ENCODE peak calls at places on chromosomes 7 and 10, in four cellular contexts. Y, D, U and V are unnamed samples.

GRCh38 chr7:151229249-151229648 is 2.2 kb upstream of the ABCF2 start:
- DNase-seq in Y (peak; percentile 41), D (no peak), U (no peak), V (no peak)

GRCh38 chr7:70392870-70393269 is 739.1 kb upstream of the GALNT17 start:
- DNase-seq in Y (no peak), D (no peak), U (no peak), V (no peak)

GRCh38 chr7:133477786-133478185 is 224.9 kb downstream of the EXOC4 start:
- DNase-seq in Y (no peak), D (no peak), U (no peak), V (no peak)

GRCh38 chr7:139109188-139109982 is at the start of gene ZC3HAV1:
- DNase-seq in Y (peak; percentile 97), D (peak; percentile 91), U (peak; percentile 73), V (peak; percentile 70)

GRCh38 chr7:149669121-149669818 is 104.1 kb downstream of the ZNF467 start:
- DNase-seq in Y (no peak), D (no peak), U (no peak), V (no peak)

GRCh38 chr7:24291271-24291670 is 7.3 kb downstream of the NPY start:
- DNase-seq in Y (no peak), D (no peak), U (no peak), V (no peak)

GRCh38 chr7:138746073-138746472 is 44.9 kb upstream of the SVOPL start:
- DNase-seq in Y (no peak), D (no peak), U (no peak), V (no peak)

GRCh38 chr10:45425628-45426563 is 51.9 kb downstream of the ALOX5 start:
- DNase-seq in Y (peak; percentile 69), D (no peak), U (no peak), V (no peak)

GRCh38 chr7:13981070-13981469 is 8.4 kb downstream of the ETV1 start:
- DNase-seq in Y (no peak), D (peak; percentile 63), U (no peak), V (no peak)

GRCh38 chr7:50069613-50070012 is 23.4 kb downstream of the ZPBP start:
- DNase-seq in Y (peak; percentile 79), D (no peak), U (peak; percentile 15), V (no peak)

GRCh38 chr7:49174396-49174795 is 250.0 kb downstream of the CDC14C start:
- DNase-seq in Y (no peak), D (no peak), U (no peak), V (no peak)

DNA sequence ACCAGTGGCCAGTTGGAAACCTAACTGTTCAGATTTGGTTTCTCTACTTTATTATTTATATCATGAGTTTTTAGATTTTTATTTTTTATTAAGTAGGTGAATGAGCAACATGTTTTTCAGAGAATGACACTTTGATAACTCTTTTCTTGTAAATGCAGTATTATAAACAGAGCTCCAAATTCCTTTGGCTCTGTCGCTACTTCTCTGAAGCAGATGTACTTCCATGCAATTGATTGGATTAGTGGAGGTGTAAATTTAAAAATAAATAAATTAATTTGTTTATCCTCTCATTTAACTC is 34.3 kb upstream of the ICA1 start:
- DNase-seq in Y (no peak), D (no peak), U (no peak), V (no peak)
- TF ChIP-seq CTCF in Y (no peak), D (no peak), U (no peak), V (no peak)

DNA sequence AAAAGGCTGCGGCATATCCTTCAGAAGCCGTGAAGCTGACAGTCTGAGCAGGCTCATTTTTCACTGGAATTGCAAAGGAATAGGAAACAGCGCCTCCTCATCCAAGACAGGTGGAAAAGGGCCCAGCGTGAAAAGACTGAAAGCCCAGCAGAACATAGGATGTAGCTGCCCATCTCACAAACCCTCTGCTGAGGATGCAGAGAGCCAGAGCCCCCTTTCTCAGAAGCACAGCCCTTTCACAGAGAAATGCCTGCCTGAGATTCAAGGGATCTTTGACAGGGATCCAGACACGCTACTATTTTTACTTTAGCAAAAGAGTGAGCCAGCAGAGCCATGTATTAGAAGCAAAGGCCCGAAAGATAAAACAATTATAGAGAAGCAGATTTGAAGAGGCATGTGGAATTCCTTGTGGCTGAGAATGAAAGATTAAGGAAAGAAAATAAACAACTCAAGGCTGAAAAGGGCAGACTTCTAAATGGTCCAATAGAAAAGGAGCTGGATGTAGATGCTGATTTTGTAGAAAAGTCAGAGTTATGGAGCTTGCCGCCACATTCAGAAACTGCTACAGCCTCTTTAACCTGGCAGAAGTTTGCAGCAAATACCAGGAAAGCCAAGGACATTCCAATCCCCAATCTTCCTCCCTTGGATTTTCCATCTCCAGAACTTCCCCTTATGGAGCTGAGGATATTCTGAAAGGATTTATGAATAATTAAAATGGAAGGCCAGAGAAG is 36.9 kb downstream of the GDI2 start:
- DNase-seq in Y (no peak), D (no peak), U (no peak), V (no peak)
- TF ChIP-seq CTCF in Y (no peak), D (no peak), U (no peak), V (no peak)

DNA sequence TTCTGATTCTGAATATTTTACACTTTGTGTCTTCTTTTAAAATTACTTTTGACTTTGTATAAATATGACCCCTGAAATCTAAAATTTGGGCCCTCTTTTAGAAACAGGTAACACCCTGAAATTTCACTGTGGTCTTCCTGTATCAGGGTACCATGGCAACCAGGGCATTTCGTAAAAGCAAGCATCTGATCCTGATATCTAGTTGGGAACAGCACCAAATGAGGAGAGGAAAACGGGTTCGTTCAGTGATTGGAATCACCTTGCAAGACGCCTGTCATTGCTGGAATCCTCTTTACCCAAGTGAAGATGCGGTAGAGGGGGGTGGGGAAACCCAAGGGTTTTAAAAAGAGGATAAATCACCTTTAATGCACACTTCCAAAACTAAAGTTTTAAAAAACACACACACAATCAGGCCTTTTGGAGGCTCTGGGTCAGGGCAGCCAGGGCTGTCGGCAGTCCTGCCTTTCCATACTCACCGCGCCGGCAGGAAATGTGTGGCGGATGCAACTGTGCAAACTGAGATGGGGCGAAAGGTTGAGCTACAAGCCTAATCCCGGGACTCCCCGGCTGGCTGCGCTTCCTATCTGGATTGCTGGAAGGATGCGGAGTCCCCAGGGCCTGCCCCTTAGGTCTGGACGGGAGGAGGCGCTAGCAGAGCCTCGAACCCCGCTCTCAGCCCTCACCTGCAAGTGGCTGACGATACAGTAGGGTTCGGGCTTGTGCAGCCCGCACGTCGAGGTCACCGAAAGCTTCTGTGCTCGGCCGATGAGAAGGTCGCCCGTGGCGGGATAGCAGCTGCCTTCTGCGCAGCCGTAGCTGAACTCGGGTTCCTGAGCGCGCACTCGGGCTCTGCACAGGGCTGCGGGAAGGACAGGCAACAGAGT is 1.8 kb downstream of the LAMB1 start:
- DNase-seq in Y (no peak), D (peak; percentile 67), U (no peak), V (no peak)
- TF ChIP-seq CTCF in Y (no peak), D (no peak), U (no peak), V (no peak)

GRCh38 chr10:21535494-21535818 is 1.4 kb downstream of the MLLT10 start:
- DNase-seq in Y (no peak), D (no peak), U (no peak), V (no peak)

GRCh38 chr10:21534611-21535493 is 820 bp downstream of the MLLT10 start:
- DNase-seq in Y (peak; percentile 92), D (peak; percentile 68), U (peak; percentile 49), V (no peak)

GRCh38 chr10:21532694-21533576 is 1.1 kb upstream of the MLLT10 start:
- DNase-seq in Y (no peak), D (no peak), U (no peak), V (no peak)

GRCh38 chr10:21531164-21531563 is 2.9 kb upstream of the MLLT10 start:
- DNase-seq in Y (no peak), D (no peak), U (no peak), V (no peak)

DNA sequence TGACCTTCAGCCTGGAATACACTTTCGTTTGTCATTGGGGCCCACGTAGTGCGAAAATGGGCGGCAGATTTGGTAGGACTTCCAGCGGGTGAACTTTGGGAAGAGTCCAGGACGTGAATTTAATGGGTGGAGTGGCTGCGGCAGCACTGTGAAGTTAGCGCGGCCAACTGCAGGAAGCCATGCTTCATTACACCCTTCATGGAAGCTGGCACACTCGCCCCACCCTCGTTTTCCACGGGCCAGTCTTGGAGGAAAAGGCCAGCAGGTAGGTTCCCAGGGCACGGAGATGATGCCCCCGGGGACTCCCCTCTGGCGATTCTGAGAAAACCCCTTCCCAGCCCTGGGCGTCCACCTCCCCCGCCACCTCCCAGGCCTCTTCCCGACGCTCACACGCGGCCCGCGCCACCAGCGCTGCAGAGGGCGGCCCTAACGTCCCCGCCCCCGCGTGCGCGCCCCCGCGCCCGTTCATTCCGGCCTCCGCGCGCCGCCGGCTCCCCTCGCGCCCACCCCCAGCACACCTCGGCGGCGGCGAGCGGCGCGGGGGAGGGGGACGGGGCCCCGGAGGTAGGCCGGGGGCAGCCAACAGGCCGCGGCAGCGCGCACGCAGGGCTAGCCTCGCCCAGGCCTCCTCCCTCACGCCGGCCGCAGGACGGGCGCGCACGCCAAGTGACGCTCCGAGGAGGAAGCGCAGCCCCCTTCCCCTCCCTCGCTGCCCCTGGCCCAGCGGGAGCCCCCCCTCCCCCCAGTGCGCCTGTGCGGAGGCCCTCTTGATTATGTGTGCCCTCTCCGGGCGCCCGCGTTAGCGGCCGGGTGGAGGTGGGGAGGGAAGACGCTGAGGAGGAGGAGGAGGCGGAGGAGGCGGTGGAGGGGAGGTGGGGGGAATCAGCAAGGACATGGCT is at the start of gene MLLT10:
- DNase-seq in Y (peak; percentile 99), D (peak; percentile 94), U (peak; percentile 94), V (peak; percentile 54)
- TF ChIP-seq CTCF in Y (peak; percentile 21), D (peak; percentile 33), U (no peak), V (no peak)

GRCh38 chr7:34165927-34166550 is 260.7 kb downstream of the BMPER start:
- DNase-seq in Y (no peak), D (no peak), U (no peak), V (no peak)
- TF ChIP-seq CTCF in Y (peak; percentile 38), D (peak; percentile 38), U (no peak), V (no peak)

GRCh38 chr7:142091957-142092356 is 19.6 kb upstream of the MGAM2 start:
- DNase-seq in Y (no peak), D (no peak), U (no peak), V (no peak)
- TF ChIP-seq CTCF in Y (no peak), D (no peak), U (no peak), V (no peak)

GRCh38 chr10:72243822-72244437 is 27.9 kb upstream of the ASCC1 start:
- DNase-seq in Y (peak; percentile 60), D (peak; percentile 71), U (no peak), V (no peak)
- TF ChIP-seq CTCF in Y (peak; percentile 41), D (peak; percentile 44), U (no peak), V (no peak)

DNA sequence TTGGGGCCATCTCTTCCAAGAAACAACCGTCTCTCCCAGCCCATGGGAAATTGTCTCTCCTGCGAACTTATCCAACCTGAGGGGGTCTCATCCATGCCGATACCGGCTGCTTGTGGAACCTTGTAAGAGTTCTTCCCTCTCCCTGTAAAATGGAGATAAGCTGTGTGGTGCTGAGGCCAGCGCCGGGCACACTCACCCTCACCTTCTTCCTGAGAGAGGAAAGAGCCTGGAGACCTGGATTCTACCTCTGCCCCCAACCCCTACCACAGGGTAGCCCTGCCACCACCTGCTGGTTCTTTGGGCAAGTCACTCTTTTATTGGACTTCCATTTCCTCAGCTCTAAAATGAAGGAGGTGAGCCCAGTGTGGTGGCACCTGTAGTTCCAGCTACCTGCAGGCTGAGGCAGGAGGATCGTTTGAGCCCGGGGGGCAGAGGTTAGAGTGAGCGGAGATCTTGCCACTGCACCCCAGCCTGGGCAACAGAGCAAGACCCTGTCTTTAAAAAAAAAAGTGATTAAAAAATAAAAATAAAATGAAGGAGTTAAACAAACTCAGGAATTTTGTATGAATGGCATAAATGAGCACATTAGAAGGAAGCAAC is 38.4 kb upstream of the PSAP start:
- DNase-seq in Y (no peak), D (no peak), U (no peak), V (no peak)
- TF ChIP-seq CTCF in Y (no peak), D (no peak), U (no peak), V (no peak)